ENCODE peak calls at places on chromosomes 1 and 21, in five cellular contexts. D is cardiac fibroblast, N is BJ, V is sigmoid colon, M is NCI-H1048. R is an unnamed sample.
A peak's percentile ranks its signal among the peaks of the same experiment; 100 is the strongest.

GRCh38 chr1:156385534-156386031 is 16.6 kb downstream of the RHBG start:
- DNase-seq in D (peak; percentile 77), N (no peak), V (no peak), M (peak; percentile 40), R (peak; percentile 73)

GRCh38 chr1:161733526-161733925 is 12.2 kb downstream of the FCRLB start:
- DNase-seq in D (peak; percentile 88), N (peak; percentile 90), V (no peak), M (no peak), R (peak; percentile 93)

GRCh38 chr21:42012344-42012743 is 2.2 kb upstream of the ZBTB21 start:
- DNase-seq in D (no peak), N (no peak), V (no peak), M (no peak), R (no peak)

GRCh38 chr1:229371624-229372023 is 28.8 kb upstream of the CCSAP start:
- DNase-seq in D (no peak), N (no peak), V (no peak), M (no peak), R (no peak)

GRCh38 chr1:30414851-30415165 is 308.6 kb downstream of the MATN1 start:
- DNase-seq in D (no peak), N (no peak), V (peak; percentile 28), M (no peak), R (no peak)

GRCh38 chr1:66253330-66253921 is 280.5 kb upstream of the SGIP1 start:
- DNase-seq in D (peak; percentile 86), N (no peak), V (no peak), M (no peak), R (peak; percentile 81)

GRCh38 chr1:225736651-225737097 is 41.0 kb upstream of the SRP9 start:
- DNase-seq in D (no peak), N (no peak), V (no peak), M (no peak), R (no peak)

GRCh38 chr1:39398278-39399010 is 93.0 kb upstream of the BMP8A start:
- DNase-seq in D (peak; percentile 94), N (peak; percentile 93), V (peak; percentile 82), M (no peak), R (peak; percentile 99)

GRCh38 chr1:95021794-95022193 is 51.0 kb downstream of the ALG14 start:
- DNase-seq in D (peak; percentile 46), N (no peak), V (peak; percentile 75), M (no peak), R (no peak)

GRCh38 chr1:199794105-199794863 is 233.2 kb upstream of the NR5A2 start:
- DNase-seq in D (peak; percentile 33), N (no peak), V (no peak), M (no peak), R (peak; percentile 52)

GRCh38 chr1:150995896-150996295 is 10.8 kb downstream of the MINDY1 start:
- DNase-seq in D (peak; percentile 64), N (no peak), V (peak; percentile 80), M (no peak), R (no peak)

GRCh38 chr1:34361781-34362357 is 185.2 kb downstream of the C1orf94 start:
- DNase-seq in D (no peak), N (peak; percentile 20), V (no peak), M (no peak), R (no peak)

R was measured in HCEC 1CT.